ENCODE peak calls at places on chromosomes 7 and 10, in five cellular contexts. One of them, this sample, is unnamed.

GRCh38 chr7:85730016-85730415 is 543.2 kb upstream of the SEMA3D start:
- DNase-seq in PC-3: peak
- DNase-seq in GM23338: no peak
- DNase-seq in HFFc6: no peak
- DNase-seq in glutamatergic neuron: no peak
- DNase-seq in this sample: no peak

GRCh38 chr7:150923191-150923590 is 54.9 kb downstream of the KCNH2 start:
- DNase-seq in PC-3: peak
- DNase-seq in GM23338: no peak
- DNase-seq in HFFc6: no peak
- DNase-seq in glutamatergic neuron: no peak
- DNase-seq in this sample: no peak

GRCh38 chr7:9945882-9946281 is 1027.8 kb upstream of the PHF14 start:
- DNase-seq in PC-3: peak
- DNase-seq in GM23338: no peak
- DNase-seq in HFFc6: no peak
- DNase-seq in glutamatergic neuron: no peak
- DNase-seq in this sample: no peak

GRCh38 chr10:43348511-43349312 is 22.7 kb upstream of the FXYD4 start:
- DNase-seq in PC-3: peak
- DNase-seq in GM23338: peak
- DNase-seq in HFFc6: peak
- DNase-seq in glutamatergic neuron: peak
- DNase-seq in this sample: peak

GRCh38 chr10:86957471-86958108 is at the start of gene MMRN2:
- DNase-seq in PC-3: no peak
- DNase-seq in GM23338: no peak
- DNase-seq in HFFc6: no peak
- DNase-seq in glutamatergic neuron: no peak
- DNase-seq in this sample: no peak

GRCh38 chr10:91227576-91227975 is 7.1 kb downstream of the PCGF5 start:
- DNase-seq in PC-3: no peak
- DNase-seq in GM23338: no peak
- DNase-seq in HFFc6: no peak
- DNase-seq in glutamatergic neuron: no peak
- DNase-seq in this sample: no peak

GRCh38 chr7:130273081-130273699 is 6.5 kb downstream of the CPA2 start:
- DNase-seq in PC-3: no peak
- DNase-seq in GM23338: peak
- DNase-seq in HFFc6: no peak
- DNase-seq in glutamatergic neuron: peak
- DNase-seq in this sample: peak

GRCh38 chr10:110820321-110820814 is 51.4 kb upstream of the PDCD4 start:
- DNase-seq in PC-3: no peak
- DNase-seq in GM23338: no peak
- DNase-seq in HFFc6: peak
- DNase-seq in glutamatergic neuron: no peak
- DNase-seq in this sample: no peak

GRCh38 chr7:150430465-150431085 is 19.9 kb upstream of the GIMAP8 start:
- DNase-seq in PC-3: no peak
- DNase-seq in GM23338: no peak
- DNase-seq in HFFc6: no peak
- DNase-seq in glutamatergic neuron: peak
- DNase-seq in this sample: no peak

GRCh38 chr7:77416621-77417371 is 647 bp upstream of the GSAP start:
- DNase-seq in PC-3: no peak
- DNase-seq in GM23338: no peak
- DNase-seq in HFFc6: no peak
- DNase-seq in glutamatergic neuron: no peak
- DNase-seq in this sample: no peak
- TF ChIP-seq CTCF in PC-3: peak
- TF ChIP-seq CTCF in GM23338: peak
- TF ChIP-seq CTCF in HFFc6: no peak
- TF ChIP-seq CTCF in glutamatergic neuron: no peak
- TF ChIP-seq CTCF in this sample: peak

GRCh38 chr10:121662945-121663917 is 65.0 kb upstream of the FGFR2 start:
- DNase-seq in PC-3: no peak
- DNase-seq in GM23338: peak
- DNase-seq in HFFc6: no peak
- DNase-seq in glutamatergic neuron: peak
- DNase-seq in this sample: no peak
- TF ChIP-seq CTCF in PC-3: peak
- TF ChIP-seq CTCF in GM23338: peak
- TF ChIP-seq CTCF in HFFc6: peak
- TF ChIP-seq CTCF in glutamatergic neuron: peak
- TF ChIP-seq CTCF in this sample: peak

GRCh38 chr10:71968553-71969474 is 4.6 kb downstream of the CHST3 start:
- DNase-seq in PC-3: peak
- DNase-seq in GM23338: no peak
- DNase-seq in HFFc6: peak
- DNase-seq in glutamatergic neuron: no peak
- DNase-seq in this sample: no peak

GRCh38 chr10:71969929-71970328 is 5.7 kb downstream of the CHST3 start:
- DNase-seq in PC-3: no peak
- DNase-seq in GM23338: no peak
- DNase-seq in HFFc6: no peak
- DNase-seq in glutamatergic neuron: no peak
- DNase-seq in this sample: no peak

GRCh38 chr10:71971311-71971731 is 7.1 kb downstream of the CHST3 start:
- DNase-seq in PC-3: no peak
- DNase-seq in GM23338: no peak
- DNase-seq in HFFc6: no peak
- DNase-seq in glutamatergic neuron: no peak
- DNase-seq in this sample: no peak

GRCh38 chr10:71970869-71971268 is 6.7 kb downstream of the CHST3 start:
- DNase-seq in PC-3: peak
- DNase-seq in GM23338: no peak
- DNase-seq in HFFc6: no peak
- DNase-seq in glutamatergic neuron: no peak
- DNase-seq in this sample: no peak

DNA sequence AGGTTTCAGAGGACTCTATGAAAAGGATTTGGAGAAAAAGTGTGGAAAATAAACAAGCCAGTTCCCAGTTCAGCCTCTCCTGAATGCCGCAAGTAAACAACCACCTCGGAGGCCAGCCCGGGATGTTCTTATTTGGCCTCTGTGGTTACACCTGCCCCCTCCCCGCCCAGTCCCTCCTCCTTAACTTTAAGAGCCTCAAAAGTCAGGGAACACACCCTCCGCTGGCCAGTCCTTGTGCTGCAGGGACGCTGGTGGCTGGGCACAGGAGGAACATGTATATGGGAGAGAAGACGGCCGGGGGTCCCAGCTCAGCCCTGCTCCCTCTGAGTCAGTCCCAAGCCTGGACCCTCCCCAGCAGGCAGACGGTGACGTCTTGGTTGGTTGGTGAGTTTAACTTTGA is 6.1 kb downstream of the CHST3 start:
- DNase-seq in PC-3: peak
- DNase-seq in GM23338: peak
- DNase-seq in HFFc6: no peak
- DNase-seq in glutamatergic neuron: peak
- DNase-seq in this sample: no peak
- TF ChIP-seq CTCF in PC-3: peak
- TF ChIP-seq CTCF in GM23338: peak
- TF ChIP-seq CTCF in HFFc6: peak
- TF ChIP-seq CTCF in glutamatergic neuron: no peak
- TF ChIP-seq CTCF in this sample: peak

DNA sequence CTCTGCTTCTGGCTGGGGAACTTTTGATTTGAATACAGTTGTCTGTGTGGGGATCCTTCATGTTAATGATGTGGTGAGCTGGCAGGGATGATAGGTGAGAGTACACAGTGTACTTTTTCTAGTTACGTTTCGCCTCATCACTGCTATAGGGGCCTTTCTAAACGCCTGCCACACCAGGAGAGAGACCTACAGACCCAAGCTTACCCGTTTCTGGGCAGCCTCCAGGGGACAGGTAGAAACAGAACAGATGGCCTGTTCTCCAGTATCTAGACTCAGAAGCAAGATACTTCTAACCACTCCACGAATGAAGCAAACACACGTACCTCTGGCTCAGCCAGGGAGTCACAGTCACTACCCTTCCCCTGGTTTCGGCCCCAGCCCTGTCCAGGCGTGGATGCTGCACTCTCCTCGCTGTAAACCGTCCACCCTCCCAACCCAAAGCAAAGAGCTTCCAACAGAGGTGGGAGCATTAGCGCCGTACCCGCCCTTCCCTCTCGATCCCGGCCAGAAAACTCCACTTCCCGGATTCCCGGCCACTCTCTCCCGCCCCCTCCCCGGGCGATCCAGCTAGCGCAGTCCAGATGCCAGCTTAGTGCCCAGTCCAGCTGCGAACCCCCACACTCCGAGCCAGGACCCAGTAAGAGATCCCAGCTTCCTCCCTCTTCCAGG is 1.2 kb downstream of the CCDC6 start:
- DNase-seq in PC-3: peak
- DNase-seq in GM23338: peak
- DNase-seq in HFFc6: no peak
- DNase-seq in glutamatergic neuron: peak
- DNase-seq in this sample: no peak
- TF ChIP-seq CTCF in PC-3: peak
- TF ChIP-seq CTCF in GM23338: no peak
- TF ChIP-seq CTCF in HFFc6: no peak
- TF ChIP-seq CTCF in glutamatergic neuron: no peak
- TF ChIP-seq CTCF in this sample: no peak

DNA sequence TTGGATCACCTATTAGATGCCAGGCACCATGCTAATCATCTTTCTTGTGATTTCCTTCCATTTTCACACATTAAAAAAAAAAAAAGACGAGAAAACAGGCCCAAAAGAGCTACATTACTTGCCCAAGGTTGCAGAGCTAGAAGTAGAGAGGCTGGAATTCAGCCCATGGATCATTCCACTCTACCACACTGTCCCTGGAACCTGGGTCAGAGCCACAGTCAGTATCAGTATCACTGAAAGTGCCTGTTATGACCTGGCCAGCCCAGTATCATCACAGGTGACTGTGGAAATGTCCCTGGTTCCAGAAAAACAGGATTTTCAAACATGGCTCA is 3.3 kb upstream of the FLNC start:
- DNase-seq in PC-3: peak
- DNase-seq in GM23338: no peak
- DNase-seq in HFFc6: no peak
- DNase-seq in glutamatergic neuron: no peak
- DNase-seq in this sample: no peak
- TF ChIP-seq CTCF in PC-3: no peak
- TF ChIP-seq CTCF in GM23338: no peak
- TF ChIP-seq CTCF in HFFc6: no peak
- TF ChIP-seq CTCF in glutamatergic neuron: no peak
- TF ChIP-seq CTCF in this sample: no peak

This sample was measured in type B pancreatic cell.